ENCODE peak calls at places on chromosomes 7 and 10, in eight cellular contexts. D is kidney epithelial cell, R is aorta, V is cardiac muscle cell, E is cardiac fibroblast, M is skeletal muscle cell, X is GM23338, Z is AG04449. G is an unnamed sample.

GRCh38 chr10:106711313-106711906 is 453.1 kb downstream of the SORCS1 start:
- DNase-seq in D (no peak), R (no peak), Z (no peak), X (peak; percentile 82), E (peak; percentile 7), M (no peak), V (peak; percentile 31), G (peak; percentile 47)

GRCh38 chr7:2541291-2542010 is 13.9 kb downstream of the BRAT1 start:
- DNase-seq in M (no peak), V (no peak), R (peak; percentile 78), Z (no peak), X (no peak), E (no peak), D (no peak), G (no peak)

GRCh38 chr10:127046975-127047877 is 142.0 kb downstream of the DOCK1 start:
- DNase-seq in X (no peak), Z (no peak), D (no peak), R (no peak), M (no peak), E (peak; percentile 38), V (peak; percentile 56), G (no peak)

GRCh38 chr10:69180525-69181204 is 631 bp downstream of the SUPV3L1 start:
- DNase-seq in M (no peak), X (peak; percentile 55), Z (no peak), V (peak; percentile 13), D (no peak), E (peak; percentile 15), R (no peak), G (peak; percentile 59)

GRCh38 chr10:16944081-16944922 is 127.1 kb upstream of the RSU1 start:
- DNase-seq in Z (no peak), D (no peak), X (no peak), R (no peak), E (peak; percentile 60), M (no peak), V (peak; percentile 54), G (no peak)

GRCh38 chr10:6225263-6225814 is 22.6 kb downstream of the PFKFB3 start:
- DNase-seq in E (no peak), M (no peak), D (no peak), Z (no peak), X (no peak), V (no peak), R (peak; percentile 69), G (no peak)

GRCh38 chr7:46850563-46851325 is 731.2 kb downstream of the TNS3 start:
- DNase-seq in Z (no peak), X (no peak), M (peak; percentile 56), V (no peak), D (no peak), R (no peak), E (no peak), G (no peak)

GRCh38 chr7:118872568-118872967 is 648.1 kb downstream of the ANKRD7 start:
- DNase-seq in R (no peak), M (no peak), X (no peak), D (no peak), E (no peak), Z (no peak), V (no peak), G (no peak)

GRCh38 chr7:143345428-143345900 is 17.0 kb downstream of the FAM131B start:
- DNase-seq in E (peak; percentile 25), M (no peak), Z (no peak), X (peak; percentile 95), D (peak; percentile 9), V (peak; percentile 37), R (peak; percentile 81), G (peak; percentile 85)

GRCh38 chr10:118041316-118041715 is 5.4 kb downstream of the RAB11FIP2 start:
- DNase-seq in Z (peak; percentile 16), X (no peak), M (peak; percentile 30), E (peak; percentile 71), V (peak; percentile 66), D (peak; percentile 41), R (no peak), G (no peak)

DNA sequence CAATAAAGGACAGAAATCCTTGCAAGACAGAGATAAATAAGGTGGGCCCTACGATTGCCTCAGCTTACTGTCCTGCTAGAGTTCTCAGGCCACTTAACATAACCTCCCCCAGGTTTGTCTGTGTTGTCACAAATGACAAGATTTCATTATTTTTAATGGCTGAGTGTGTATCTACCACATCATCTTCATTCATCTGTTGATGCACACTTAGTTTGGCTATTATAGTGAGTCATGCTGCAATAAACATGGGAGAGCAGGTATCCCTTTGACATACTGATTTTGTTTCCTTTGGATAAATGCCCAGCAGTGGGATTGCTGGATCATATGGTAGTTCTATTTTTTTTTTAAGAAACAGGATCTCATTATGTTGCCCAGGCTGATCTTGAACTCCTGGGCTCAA is 60.6 kb downstream of the PRTFDC1 start:
- DNase-seq in M (peak; percentile 81), Z (no peak), V (peak; percentile 58), E (peak; percentile 59), X (no peak), D (peak; percentile 76), R (no peak), G (no peak)
- H3K4me3 ChIP-seq in M (no peak overlapping the region), Z (no peak overlapping the region), V (no peak overlapping the region), E (no peak overlapping the region), X (no peak overlapping the region), D (no peak overlapping the region), R (no peak overlapping the region), G (no peak overlapping the region)

DNA sequence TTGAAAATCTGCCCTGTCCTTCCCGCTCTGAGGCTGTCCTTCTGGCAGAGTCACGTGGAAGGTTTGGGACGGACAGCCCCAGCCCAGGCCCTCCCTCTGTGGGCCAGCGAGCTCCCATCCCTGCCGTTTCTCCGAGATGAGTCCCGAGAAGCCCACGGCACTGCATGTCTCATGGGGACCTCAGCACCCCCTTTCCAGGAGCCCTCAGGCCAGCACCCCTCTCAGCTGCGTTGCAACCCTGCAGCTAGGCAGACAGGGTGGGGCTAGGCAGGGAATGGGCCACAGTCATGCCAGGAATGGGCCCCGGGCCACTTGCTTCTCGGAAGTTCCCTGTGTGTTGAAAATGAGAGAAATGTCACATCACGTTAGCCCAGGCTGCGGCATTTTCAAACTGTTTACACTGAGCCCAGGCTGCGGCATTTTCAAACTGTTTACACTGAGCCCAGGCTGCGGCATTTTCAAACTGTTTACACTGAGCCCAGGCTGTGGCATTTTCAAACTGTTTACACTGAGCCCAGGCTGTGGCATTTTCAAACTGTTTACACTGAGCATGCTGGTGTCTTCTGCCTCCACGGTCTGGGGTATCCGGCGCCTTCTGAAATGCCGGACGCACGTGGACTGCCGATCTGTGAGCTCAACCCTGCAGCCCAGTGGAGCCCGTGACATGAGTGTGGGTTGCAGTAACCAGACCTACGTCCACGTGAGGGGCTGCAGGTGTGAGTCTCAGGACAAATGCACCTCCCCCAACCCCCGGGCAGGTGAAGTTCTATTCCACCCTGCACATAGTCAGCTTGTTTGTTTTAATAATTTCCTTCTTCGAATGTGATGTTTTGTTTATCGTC is 42.6 kb downstream of the FAM20C start:
- DNase-seq in M (no peak), V (no peak), R (peak; percentile 90), D (no peak), E (peak; percentile 21), X (no peak), Z (no peak), G (peak; percentile 64)
- H3K4me3 ChIP-seq in M (no peak overlapping the region), V (no peak overlapping the region), R (no peak overlapping the region), D (no peak overlapping the region), E (no peak overlapping the region), X (no peak overlapping the region), Z (no peak overlapping the region), G (no peak overlapping the region)

GRCh38 chr10:23197416-23197861 is 5.3 kb downstream of the PTF1A start:
- DNase-seq in V (no peak), Z (no peak), M (no peak), D (no peak), X (peak; percentile 46), E (no peak), R (no peak), G (no peak)

GRCh38 chr10:23200586-23200985 is 8.5 kb downstream of the PTF1A start:
- DNase-seq in D (no peak), M (no peak), X (no peak), E (no peak), R (no peak), Z (no peak), V (no peak), G (no peak)

GRCh38 chr10:23199768-23200511 is 7.8 kb downstream of the PTF1A start:
- DNase-seq in R (peak; percentile 69), M (no peak), X (peak; percentile 80), D (no peak), Z (no peak), E (no peak), V (no peak), G (no peak)

GRCh38 chr10:23198610-23198939 is 6.5 kb downstream of the PTF1A start:
- DNase-seq in Z (no peak), R (no peak), M (no peak), X (peak; percentile 68), V (no peak), E (no peak), D (no peak), G (no peak)

DNA sequence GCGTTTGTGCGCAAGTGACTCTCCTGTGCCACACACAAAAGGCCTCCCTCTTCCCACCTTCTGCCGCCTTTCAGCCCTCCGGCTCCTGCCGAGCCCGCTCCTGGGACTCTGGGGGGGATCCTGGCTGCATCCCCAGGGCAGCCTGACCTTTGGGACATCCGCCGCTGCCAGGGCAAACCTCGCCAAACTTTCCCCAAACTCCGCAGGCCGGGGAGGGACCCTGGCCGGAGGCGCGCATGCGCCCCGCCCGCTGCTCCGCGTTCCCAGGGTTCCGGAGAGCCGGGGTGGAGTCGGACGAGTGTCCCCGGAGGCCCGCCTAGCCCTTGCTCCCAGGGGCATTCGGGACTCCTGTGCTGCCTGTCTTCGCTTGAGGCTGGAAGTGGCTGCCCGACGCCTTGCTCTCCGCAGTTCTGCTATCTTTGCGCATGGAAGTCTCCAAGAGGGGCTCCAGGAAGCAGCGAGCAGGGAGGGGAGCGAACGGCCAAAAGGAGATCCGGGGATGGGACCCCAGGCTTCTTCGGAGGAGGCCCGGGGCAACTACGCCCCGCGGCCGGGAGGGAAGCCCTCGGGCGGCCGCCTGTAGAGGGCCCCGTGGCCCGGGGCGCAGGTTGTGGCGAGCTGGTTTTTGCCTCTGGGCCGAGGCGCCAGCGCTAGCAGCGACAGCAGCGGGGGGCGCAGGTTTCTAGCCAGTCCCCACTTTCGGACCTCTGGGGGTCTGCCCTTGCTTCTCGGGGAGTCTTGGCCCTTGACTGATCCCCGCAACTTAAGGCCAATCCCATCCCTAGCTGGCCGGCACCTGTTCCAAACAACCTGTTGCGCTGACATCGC is 7.0 kb downstream of the PTF1A start:
- DNase-seq in X (peak; percentile 79), V (no peak), E (no peak), Z (no peak), M (no peak), D (no peak), R (peak; percentile 69), G (no peak)
- H3K4me3 ChIP-seq in X (peak overlapping the region; percentile 70), V (no peak overlapping the region), E (no peak overlapping the region), Z (no peak overlapping the region), M (no peak overlapping the region), D (no peak overlapping the region), R (no peak overlapping the region), G (no peak overlapping the region)

GRCh38 chr7:130142654-130143333 is 62.4 kb downstream of the TMEM209 start:
- DNase-seq in R (no peak), E (no peak), D (no peak), Z (no peak), X (no peak), M (no peak), V (no peak), G (no peak)

GRCh38 chr7:130143334-130143732 is 61.9 kb downstream of the TMEM209 start:
- DNase-seq in E (no peak), V (no peak), X (no peak), Z (no peak), R (no peak), M (no peak), D (no peak), G (no peak)

GRCh38 chr7:130141161-130141857 is 63.9 kb downstream of the TMEM209 start:
- DNase-seq in D (no peak), M (no peak), V (peak; percentile 93), E (peak; percentile 86), X (peak; percentile 97), R (peak; percentile 88), Z (no peak), G (no peak)

GRCh38 chr7:130140551-130141160 is 64.5 kb downstream of the TMEM209 start:
- DNase-seq in V (no peak), X (peak; percentile 54), Z (no peak), M (no peak), R (no peak), E (no peak), D (no peak), G (no peak)

GRCh38 chr7:130141858-130142653 is 63.1 kb downstream of the TMEM209 start:
- DNase-seq in Z (no peak), V (peak; percentile 11), D (no peak), E (no peak), R (no peak), M (no peak), X (no peak), G (no peak)
- H3K4me3 ChIP-seq in Z (no peak overlapping the region), V (peak overlapping the region; percentile 20), D (no peak overlapping the region), E (peak overlapping the region; percentile 34), R (peak overlapping the region; percentile 16), M (peak overlapping the region; percentile 30), X (peak overlapping the region; percentile 68), G (no peak overlapping the region)